ENCODE peak calls at places on chromosomes 11 and 22, in seven cellular contexts. C, F, H, B, V, U and E are unnamed samples.

GRCh38 chr22:43862074-43862881 is at the start of gene SULT4A1:
- DNase-seq in B (peak; percentile 50), F (peak; percentile 17), U (no peak), C (peak; percentile 34), V (no peak), H (peak; percentile 57), E (no peak)

GRCh38 chr22:29202231-29203192 is 3.2 kb upstream of the EMID1 start:
- DNase-seq in U (no peak), V (peak; percentile 86), H (no peak), C (peak; percentile 6), F (no peak), B (peak; percentile 33), E (peak; percentile 38)

GRCh38 chr22:29205598-29206371 is at the start of gene EMID1:
- DNase-seq in B (peak; percentile 59), V (no peak), F (no peak), H (no peak), C (no peak), U (peak; percentile 29), E (no peak)

GRCh38 chr22:40898850-40899357 is 37.0 kb upstream of the DNAJB7 start:
- DNase-seq in U (peak; percentile 70), V (peak; percentile 89), C (no peak), H (peak; percentile 26), F (peak; percentile 67), B (peak; percentile 40), E (peak; percentile 62)

GRCh38 chr22:42353883-42354727 is 78.1 kb downstream of the NFAM1 start:
- DNase-seq in C (no peak), U (peak; percentile 49), V (no peak), H (no peak), F (no peak), B (no peak), E (no peak)

GRCh38 chr11:90187839-90188238 is 35.0 kb downstream of the CHORDC1 start:
- DNase-seq in V (no peak), H (no peak), F (no peak), C (no peak), U (no peak), B (no peak), E (no peak)

GRCh38 chr11:112440518-112440917 is 179.9 kb upstream of the PLET1 start:
- DNase-seq in H (no peak), C (no peak), B (no peak), U (peak; percentile 31), V (no peak), F (no peak), E (no peak)

GRCh38 chr22:43385770-43386641 is 25.8 kb upstream of the MPPED1 start:
- DNase-seq in U (peak; percentile 72), V (peak; percentile 90), C (peak; percentile 35), B (peak; percentile 91), F (peak; percentile 74), H (peak; percentile 71), E (peak; percentile 48)

GRCh38 chr11:5600374-5600851 is 4.0 kb downstream of the TRIM6 start:
- DNase-seq in H (peak; percentile 32), F (peak; percentile 94), C (no peak), V (peak; percentile 85), U (peak; percentile 64), B (peak; percentile 72), E (peak; percentile 63)

GRCh38 chr22:39718206-39718605 is 147.7 kb downstream of the CACNA1I start:
- DNase-seq in F (no peak), B (no peak), V (no peak), H (no peak), C (no peak), U (no peak), E (no peak)

GRCh38 chr11:66268953-66269906 is 791 bp downstream of the RAB1B start:
- DNase-seq in F (peak; percentile 41), H (peak; percentile 20), U (peak; percentile 72), C (no peak), V (no peak), B (peak; percentile 63), E (peak; percentile 58)

GRCh38 chr11:64253043-64253442 is 1.7 kb downstream of the PLCB3 start:
- DNase-seq in U (no peak), V (no peak), H (no peak), B (no peak), C (no peak), F (no peak), E (no peak)

GRCh38 chr22:21762712-21763581 is 27.4 kb upstream of the YPEL1 start:
- DNase-seq in B (no peak), H (no peak), C (no peak), F (no peak), U (no peak), V (no peak), E (no peak)

GRCh38 chr22:28799834-28800307 is 498 bp downstream of the XBP1 start:
- DNase-seq in U (peak; percentile 57), V (peak; percentile 68), B (peak; percentile 79), F (peak; percentile 66), H (peak; percentile 41), C (no peak), E (no peak)

GRCh38 chr11:66081505-66081904 is 11.4 kb downstream of the PACS1 start:
- DNase-seq in B (no peak), U (peak; percentile 27), V (peak; percentile 91), C (peak; percentile 80), H (peak; percentile 72), F (no peak), E (no peak)

GRCh38 chr22:33325232-33326004 is 267.2 kb upstream of the SYN3 start:
- DNase-seq in U (no peak), F (no peak), H (no peak), C (peak; percentile 35), V (peak; percentile 65), B (no peak), E (no peak)

GRCh38 chr11:113237261-113237660 is 77.1 kb upstream of the TTC12 start:
- DNase-seq in H (no peak), F (no peak), V (no peak), B (no peak), U (no peak), C (no peak), E (no peak)

GRCh38 chr11:102143867-102144266 is 33.6 kb downstream of the YAP1 start:
- DNase-seq in H (no peak), C (no peak), B (no peak), V (no peak), F (no peak), U (no peak), E (no peak)

GRCh38 chr11:134497586-134497985 is 85.5 kb upstream of the B3GAT1 start:
- DNase-seq in V (no peak), H (no peak), B (no peak), C (peak; percentile 83), F (no peak), U (no peak), E (no peak)

GRCh38 chr11:87290304-87290922 is 252.7 kb downstream of the TMEM135 start:
- DNase-seq in V (peak; percentile 97), C (peak; percentile 75), H (peak; percentile 41), F (peak; percentile 84), U (peak; percentile 63), B (peak; percentile 52), E (peak; percentile 59)

GRCh38 chr11:32213223-32213622 is 122.3 kb downstream of the RCN1 start:
- DNase-seq in V (no peak), H (no peak), F (peak; percentile 58), B (peak; percentile 12), C (no peak), U (peak; percentile 94), E (no peak)

GRCh38 chr22:34414467-34415440 is 494.5 kb upstream of the LARGE1 start:
- DNase-seq in B (no peak), H (peak; percentile 1), C (peak; percentile 58), F (no peak), U (peak; percentile 15), V (peak; percentile 94), E (peak; percentile 84)

GRCh38 chr11:60502221-60502775 is 9.7 kb downstream of the MS4A12 start:
- DNase-seq in C (no peak), F (no peak), V (peak; percentile 26), U (no peak), H (no peak), B (no peak), E (no peak)

GRCh38 chr11:120929090-120929489 is 94.8 kb upstream of the TBCEL start:
- DNase-seq in F (no peak), H (no peak), U (peak; percentile 12), C (no peak), B (no peak), V (no peak), E (no peak)

GRCh38 chr22:46027219-46028068 is 50.5 kb upstream of the WNT7B start:
- DNase-seq in F (no peak), U (no peak), B (no peak), V (no peak), C (no peak), H (no peak), E (peak; percentile 46)

GRCh38 chr11:34493926-34494595 is 19.5 kb downstream of the ELF5 start:
- DNase-seq in V (no peak), U (no peak), H (no peak), F (no peak), B (no peak), C (no peak), E (no peak)

GRCh38 chr22:43483669-43484068 is 71.9 kb downstream of the MPPED1 start:
- DNase-seq in C (no peak), V (no peak), U (no peak), H (no peak), B (no peak), F (no peak), E (no peak)

GRCh38 chr11:83827940-83828554 is 541.9 kb upstream of the CCDC90B start:
- DNase-seq in U (peak; percentile 50), F (peak; percentile 60), H (peak; percentile 18), V (peak; percentile 85), C (peak; percentile 15), B (peak; percentile 24), E (peak; percentile 42)

GRCh38 chr22:48423481-48423901 is 1404.2 kb downstream of the BRD1 start:
- DNase-seq in F (peak; percentile 1), H (no peak), B (no peak), U (peak; percentile 41), V (no peak), C (no peak), E (no peak)

GRCh38 chr11:12147827-12148226 is 37.4 kb downstream of the MICAL2 start:
- DNase-seq in F (no peak), H (no peak), B (no peak), V (no peak), C (no peak), U (no peak), E (no peak)

GRCh38 chr11:74466916-74467885 is at the start of gene KCNE3:
- DNase-seq in H (no peak), C (no peak), U (peak; percentile 22), F (peak; percentile 12), V (no peak), B (peak; percentile 34), E (no peak)

GRCh38 chr11:34379081-34379480 is 21.3 kb upstream of the ABTB2 start:
- DNase-seq in U (peak; percentile 78), H (no peak), C (no peak), F (no peak), V (no peak), B (no peak), E (no peak)

GRCh38 chr22:21718492-21718891 is 17.1 kb downstream of the YPEL1 start:
- DNase-seq in C (no peak), U (no peak), F (no peak), B (no peak), V (peak; percentile 53), H (no peak), E (no peak)

GRCh38 chr11:118142081-118142480 is 10.5 kb downstream of the SCN4B start:
- DNase-seq in U (peak; percentile 25), F (no peak), C (no peak), H (peak; percentile 75), V (no peak), B (no peak), E (no peak)

GRCh38 chr22:46766611-46767010 is 4.2 kb downstream of the TBC1D22A start:
- DNase-seq in B (no peak), V (no peak), F (no peak), U (no peak), C (no peak), H (no peak), E (no peak)